ENCODE peak calls at places on chromosomes 11 and 22, in six cellular contexts. One of them, this sample, is unnamed.
A peak's percentile ranks its signal among the peaks of the same experiment; 100 is the strongest.

GRCh38 chr11:14519692-14520085 is 497 bp downstream of the PSMA1 start:
- DNase-seq in lower leg skin: no peak
- DNase-seq in progenitor cell of endocrine pancreas: no peak
- DNase-seq in left lung: no peak
- DNase-seq in mucosa of descending colon: no peak
- DNase-seq in nephron progenitor cell: no peak
- DNase-seq in this sample: peak; percentile 60

GRCh38 chr11:116605543-116605942 is 167.2 kb downstream of the BUD13 start:
- DNase-seq in progenitor cell of endocrine pancreas: peak; percentile 88
- DNase-seq in mucosa of descending colon: peak; percentile 72
- DNase-seq in nephron progenitor cell: peak; percentile 93
- DNase-seq in left lung: peak; percentile 43
- DNase-seq in lower leg skin: peak; percentile 76
- DNase-seq in this sample: no peak

GRCh38 chr22:43015677-43016042 is 711 bp upstream of the PACSIN2 start:
- DNase-seq in nephron progenitor cell: no peak
- DNase-seq in mucosa of descending colon: no peak
- DNase-seq in lower leg skin: no peak
- DNase-seq in left lung: no peak
- DNase-seq in progenitor cell of endocrine pancreas: no peak
- DNase-seq in this sample: no peak

GRCh38 chr22:44341431-44342346 is 28.9 kb upstream of the SHISAL1 start:
- DNase-seq in progenitor cell of endocrine pancreas: no peak
- DNase-seq in mucosa of descending colon: no peak
- DNase-seq in lower leg skin: no peak
- DNase-seq in nephron progenitor cell: no peak
- DNase-seq in left lung: no peak
- DNase-seq in this sample: no peak

GRCh38 chr11:76156971-76157427 is 49.3 kb downstream of the WNT11 start:
- DNase-seq in lower leg skin: no peak
- DNase-seq in nephron progenitor cell: no peak
- DNase-seq in mucosa of descending colon: no peak
- DNase-seq in progenitor cell of endocrine pancreas: no peak
- DNase-seq in left lung: no peak
- DNase-seq in this sample: no peak

GRCh38 chr11:69178819-69179482 is 23.2 kb downstream of the SMIM38 start:
- DNase-seq in lower leg skin: no peak
- DNase-seq in nephron progenitor cell: no peak
- DNase-seq in left lung: no peak
- DNase-seq in mucosa of descending colon: no peak
- DNase-seq in progenitor cell of endocrine pancreas: no peak
- DNase-seq in this sample: no peak

GRCh38 chr11:123580137-123580536 is 74.3 kb downstream of the SCN3B start:
- DNase-seq in lower leg skin: no peak
- DNase-seq in left lung: no peak
- DNase-seq in progenitor cell of endocrine pancreas: no peak
- DNase-seq in nephron progenitor cell: no peak
- DNase-seq in mucosa of descending colon: no peak
- DNase-seq in this sample: no peak

GRCh38 chr11:128506999-128507591 is 80.3 kb downstream of the ETS1 start:
- DNase-seq in left lung: peak; percentile 74
- DNase-seq in lower leg skin: peak; percentile 96
- DNase-seq in nephron progenitor cell: peak; percentile 11
- DNase-seq in progenitor cell of endocrine pancreas: no peak
- DNase-seq in mucosa of descending colon: peak; percentile 88
- DNase-seq in this sample: no peak

GRCh38 chr11:93895106-93895862 is 44.9 kb upstream of the VSTM5 start:
- DNase-seq in nephron progenitor cell: peak; percentile 26
- DNase-seq in left lung: no peak
- DNase-seq in lower leg skin: no peak
- DNase-seq in progenitor cell of endocrine pancreas: no peak
- DNase-seq in mucosa of descending colon: peak; percentile 49
- DNase-seq in this sample: no peak

GRCh38 chr22:45263790-45264269 is 20.9 kb upstream of the UPK3A start:
- DNase-seq in lower leg skin: peak; percentile 94
- DNase-seq in mucosa of descending colon: peak; percentile 63
- DNase-seq in nephron progenitor cell: peak; percentile 70
- DNase-seq in progenitor cell of endocrine pancreas: peak; percentile 53
- DNase-seq in left lung: peak; percentile 74
- DNase-seq in this sample: peak; percentile 74

GRCh38 chr11:94494200-94494545 is 389 bp downstream of the ANKRD49 start:
- DNase-seq in progenitor cell of endocrine pancreas: no peak
- DNase-seq in mucosa of descending colon: no peak
- DNase-seq in left lung: no peak
- DNase-seq in lower leg skin: no peak
- DNase-seq in nephron progenitor cell: no peak
- DNase-seq in this sample: no peak

GRCh38 chr11:94623120-94623735 is 56.1 kb downstream of the PIWIL4 start:
- DNase-seq in left lung: no peak
- DNase-seq in lower leg skin: no peak
- DNase-seq in nephron progenitor cell: peak; percentile 71
- DNase-seq in mucosa of descending colon: peak; percentile 57
- DNase-seq in progenitor cell of endocrine pancreas: peak; percentile 62
- DNase-seq in this sample: peak; percentile 56

GRCh38 chr11:68684385-68685356 is at the start of gene GAL:
- DNase-seq in nephron progenitor cell: peak; percentile 61
- DNase-seq in progenitor cell of endocrine pancreas: no peak
- DNase-seq in lower leg skin: no peak
- DNase-seq in mucosa of descending colon: no peak
- DNase-seq in left lung: no peak
- DNase-seq in this sample: no peak

GRCh38 chr11:132911186-132911585 is 621.1 kb downstream of the OPCML start:
- DNase-seq in left lung: no peak
- DNase-seq in progenitor cell of endocrine pancreas: no peak
- DNase-seq in mucosa of descending colon: no peak
- DNase-seq in lower leg skin: no peak
- DNase-seq in nephron progenitor cell: no peak
- DNase-seq in this sample: no peak

GRCh38 chr11:100546714-100547113 is 140.4 kb upstream of the ARHGAP42 start:
- DNase-seq in mucosa of descending colon: peak; percentile 52
- DNase-seq in progenitor cell of endocrine pancreas: no peak
- DNase-seq in lower leg skin: no peak
- DNase-seq in left lung: no peak
- DNase-seq in nephron progenitor cell: no peak
- DNase-seq in this sample: no peak

GRCh38 chr11:134741453-134742227 is 329.6 kb upstream of the B3GAT1 start:
- DNase-seq in nephron progenitor cell: no peak
- DNase-seq in left lung: no peak
- DNase-seq in mucosa of descending colon: no peak
- DNase-seq in progenitor cell of endocrine pancreas: no peak
- DNase-seq in lower leg skin: peak; percentile 21
- DNase-seq in this sample: no peak

GRCh38 chr11:116984589-116984988 is 113.6 kb downstream of the SIK3 start:
- DNase-seq in mucosa of descending colon: no peak
- DNase-seq in lower leg skin: no peak
- DNase-seq in left lung: no peak
- DNase-seq in progenitor cell of endocrine pancreas: no peak
- DNase-seq in nephron progenitor cell: no peak
- DNase-seq in this sample: no peak

GRCh38 chr22:43110927-43111623 is 525 bp downstream of the BIK start:
- DNase-seq in progenitor cell of endocrine pancreas: no peak
- DNase-seq in mucosa of descending colon: peak; percentile 72
- DNase-seq in lower leg skin: no peak
- DNase-seq in left lung: peak; percentile 55
- DNase-seq in nephron progenitor cell: peak; percentile 26
- DNase-seq in this sample: no peak

GRCh38 chr22:42397332-42398246 is 34.6 kb downstream of the NFAM1 start:
- DNase-seq in lower leg skin: no peak
- DNase-seq in left lung: peak; percentile 75
- DNase-seq in nephron progenitor cell: no peak
- DNase-seq in mucosa of descending colon: peak; percentile 31
- DNase-seq in progenitor cell of endocrine pancreas: no peak
- DNase-seq in this sample: peak; percentile 89

GRCh38 chr11:35418847-35419712 is at the start of gene SLC1A2:
- DNase-seq in progenitor cell of endocrine pancreas: peak; percentile 20
- DNase-seq in lower leg skin: no peak
- DNase-seq in nephron progenitor cell: peak; percentile 66
- DNase-seq in mucosa of descending colon: no peak
- DNase-seq in left lung: no peak
- DNase-seq in this sample: no peak

GRCh38 chr11:33716236-33716635 is 15.6 kb upstream of the C11orf91 start:
- DNase-seq in lower leg skin: no peak
- DNase-seq in mucosa of descending colon: no peak
- DNase-seq in progenitor cell of endocrine pancreas: no peak
- DNase-seq in nephron progenitor cell: no peak
- DNase-seq in left lung: no peak
- DNase-seq in this sample: no peak

GRCh38 chr11:74000770-74001169 is 8.1 kb downstream of the UCP3 start:
- DNase-seq in progenitor cell of endocrine pancreas: no peak
- DNase-seq in left lung: no peak
- DNase-seq in lower leg skin: peak; percentile 10
- DNase-seq in mucosa of descending colon: no peak
- DNase-seq in nephron progenitor cell: no peak
- DNase-seq in this sample: peak; percentile 5

GRCh38 chr22:46649176-46650077 is 29.2 kb downstream of the GRAMD4 start:
- DNase-seq in progenitor cell of endocrine pancreas: no peak
- DNase-seq in mucosa of descending colon: peak; percentile 27
- DNase-seq in lower leg skin: no peak
- DNase-seq in nephron progenitor cell: no peak
- DNase-seq in left lung: no peak
- DNase-seq in this sample: no peak

GRCh38 chr11:1858154-1858553 is 5.3 kb downstream of the LSP1 start:
- DNase-seq in lower leg skin: no peak
- DNase-seq in left lung: no peak
- DNase-seq in nephron progenitor cell: no peak
- DNase-seq in mucosa of descending colon: no peak
- DNase-seq in progenitor cell of endocrine pancreas: no peak
- DNase-seq in this sample: no peak

GRCh38 chr11:26011474-26011873 is 320.5 kb upstream of the ANO3 start:
- DNase-seq in left lung: no peak
- DNase-seq in lower leg skin: no peak
- DNase-seq in mucosa of descending colon: no peak
- DNase-seq in progenitor cell of endocrine pancreas: no peak
- DNase-seq in nephron progenitor cell: no peak
- DNase-seq in this sample: no peak

DNA sequence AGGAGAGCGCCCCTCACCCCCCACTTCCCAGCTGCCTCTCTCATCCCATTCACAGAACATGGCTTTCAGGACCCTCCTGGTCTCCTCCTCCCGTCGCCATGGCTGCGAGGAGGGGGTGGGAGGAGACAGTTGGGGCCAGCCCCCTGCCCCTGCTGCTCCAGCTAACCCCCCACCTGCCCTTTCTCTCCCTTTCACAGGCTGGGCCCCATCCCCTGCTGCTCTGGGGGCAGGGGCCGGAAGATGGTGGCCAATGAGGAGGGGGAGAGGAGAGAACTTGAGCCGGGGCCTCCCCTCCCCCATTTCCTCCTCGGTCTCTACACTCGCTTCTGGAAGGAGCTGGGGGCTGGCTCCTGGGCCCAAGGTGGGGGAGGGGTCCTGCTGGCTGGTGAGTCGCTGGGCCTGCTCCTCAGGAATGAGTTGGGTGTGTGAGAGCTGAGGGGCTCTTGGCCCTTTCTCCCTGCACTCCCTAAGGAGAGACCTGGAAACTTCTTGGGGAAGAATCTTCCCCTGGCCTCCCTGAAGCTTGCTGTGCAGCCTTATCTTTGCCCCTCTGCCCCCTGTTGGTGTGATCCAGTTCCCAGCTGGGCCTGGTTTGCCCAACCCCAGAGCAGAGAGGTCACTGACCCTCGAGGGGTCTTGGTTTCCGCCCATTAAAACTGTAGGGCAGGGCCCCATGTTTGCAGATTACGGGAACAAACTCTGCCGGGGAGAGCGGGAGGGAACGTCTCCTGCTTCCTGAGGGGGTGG is 10.2 kb downstream of the YPEL4 start:
- DNase-seq in lower leg skin: no peak
- DNase-seq in progenitor cell of endocrine pancreas: peak; percentile 88
- DNase-seq in mucosa of descending colon: no peak
- DNase-seq in nephron progenitor cell: peak; percentile 94
- DNase-seq in left lung: no peak
- DNase-seq in this sample: no peak
- TF ChIP-seq CTCF in lower leg skin: no peak
- TF ChIP-seq CTCF in progenitor cell of endocrine pancreas: peak; percentile 27
- TF ChIP-seq CTCF in mucosa of descending colon: no peak
- TF ChIP-seq CTCF in nephron progenitor cell: no peak
- TF ChIP-seq CTCF in left lung: no peak
- TF ChIP-seq CTCF in this sample: no peak

DNA sequence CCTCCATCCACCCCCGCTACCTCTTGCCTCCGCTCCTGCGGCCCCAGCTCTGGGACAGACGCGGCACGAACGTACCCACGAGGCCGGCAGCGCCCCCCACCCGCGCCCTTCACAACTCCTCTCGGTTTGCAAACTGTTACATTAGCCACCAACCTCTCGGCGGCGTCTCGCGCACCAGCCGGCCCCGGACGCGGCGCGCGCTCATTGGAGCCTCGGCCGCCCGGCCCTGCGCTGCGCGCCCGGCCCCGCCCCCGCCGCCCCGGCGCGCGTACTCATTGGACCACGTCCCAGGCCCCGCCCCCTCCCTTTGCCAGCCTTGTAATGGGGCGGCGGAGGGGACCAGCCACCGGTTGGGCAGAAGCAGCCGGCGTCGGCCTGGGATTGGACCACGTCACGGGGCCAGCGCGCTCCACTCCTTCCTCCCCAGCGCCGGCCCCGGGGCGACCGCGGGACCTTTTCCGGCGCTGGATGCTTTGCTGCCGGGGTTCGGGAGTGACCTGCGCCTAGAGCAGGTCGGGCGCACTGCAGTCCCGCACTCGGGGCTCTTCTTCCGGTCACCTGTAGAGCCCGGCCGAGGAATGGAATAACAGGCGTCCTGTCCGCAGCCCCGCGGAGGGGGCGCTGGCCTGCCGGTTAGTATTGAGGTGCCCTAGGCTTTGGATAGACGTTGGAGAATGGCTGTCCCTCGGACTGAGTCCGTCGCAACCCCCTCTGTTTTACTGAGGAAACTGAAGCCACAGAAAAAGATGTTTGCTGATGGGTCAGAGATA is at the start of gene HYOU1:
- DNase-seq in mucosa of descending colon: peak; percentile 100
- DNase-seq in lower leg skin: peak; percentile 99
- DNase-seq in left lung: peak; percentile 98
- DNase-seq in progenitor cell of endocrine pancreas: peak; percentile 98
- DNase-seq in nephron progenitor cell: peak; percentile 100
- DNase-seq in this sample: peak; percentile 98
- TF ChIP-seq CTCF in mucosa of descending colon: no peak
- TF ChIP-seq CTCF in lower leg skin: peak; percentile 10
- TF ChIP-seq CTCF in left lung: no peak
- TF ChIP-seq CTCF in progenitor cell of endocrine pancreas: peak; percentile 49
- TF ChIP-seq CTCF in nephron progenitor cell: peak; percentile 24
- TF ChIP-seq CTCF in this sample: no peak

GRCh38 chr11:62835336-62835735 is 2.7 kb upstream of the TEX54 start:
- DNase-seq in lower leg skin: no peak
- DNase-seq in nephron progenitor cell: no peak
- DNase-seq in mucosa of descending colon: no peak
- DNase-seq in progenitor cell of endocrine pancreas: no peak
- DNase-seq in left lung: no peak
- DNase-seq in this sample: no peak
- TF ChIP-seq CTCF in lower leg skin: no peak
- TF ChIP-seq CTCF in nephron progenitor cell: no peak
- TF ChIP-seq CTCF in mucosa of descending colon: no peak
- TF ChIP-seq CTCF in progenitor cell of endocrine pancreas: no peak
- TF ChIP-seq CTCF in left lung: no peak
- TF ChIP-seq CTCF in this sample: no peak

DNA sequence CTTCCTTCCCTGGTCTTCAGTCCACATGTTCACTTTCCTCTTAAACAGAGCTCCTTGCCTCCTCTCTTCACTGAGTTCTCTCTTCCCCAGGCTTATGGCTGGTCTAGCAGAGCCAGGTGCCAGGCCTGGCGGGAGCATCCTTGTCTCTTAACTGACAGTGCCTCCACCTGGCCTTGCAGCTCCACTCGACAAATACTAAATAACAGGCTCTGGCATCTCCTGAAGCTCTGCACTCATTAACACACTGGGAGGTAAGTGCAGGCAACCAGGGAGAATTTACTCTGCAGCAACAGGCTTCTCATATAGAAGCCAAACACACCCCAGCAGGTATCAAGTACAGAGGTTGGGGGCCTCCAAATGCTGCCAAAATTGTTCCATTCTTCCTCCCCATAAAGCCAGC is 438.1 kb downstream of the SOX6 start:
- DNase-seq in progenitor cell of endocrine pancreas: no peak
- DNase-seq in lower leg skin: peak; percentile 42
- DNase-seq in nephron progenitor cell: no peak
- DNase-seq in mucosa of descending colon: no peak
- DNase-seq in left lung: no peak
- DNase-seq in this sample: peak; percentile 7
- TF ChIP-seq CTCF in progenitor cell of endocrine pancreas: no peak
- TF ChIP-seq CTCF in lower leg skin: no peak
- TF ChIP-seq CTCF in nephron progenitor cell: no peak
- TF ChIP-seq CTCF in mucosa of descending colon: no peak
- TF ChIP-seq CTCF in left lung: no peak
- TF ChIP-seq CTCF in this sample: no peak